ENCODE peak calls at places on chromosomes 12 and 14, in seven cellular contexts. P is keratinocyte; S is PC-3; O is psoas muscle; N is naive thymus-derived CD4-positive, alpha-beta T cell; L is astrocyte; A is HCT116. C is an unnamed sample.

GRCh38 chr12:11431486-11431885 is 36.1 kb upstream of the PRB2 start:
- DNase-seq in P (no peak), S (no peak), O (no peak), N (no peak), L (no peak), A (no peak), C (no peak)

GRCh38 chr14:50103558-50103957 is 12.8 kb downstream of the VCPKMT start:
- DNase-seq in P (no peak), S (no peak), O (no peak), N (no peak), L (no peak), A (no peak), C (no peak)

GRCh38 chr14:41374092-41374491 is 232.6 kb upstream of the LRFN5 start:
- DNase-seq in P (no peak), S (no peak), O (no peak), N (no peak), L (no peak), A (no peak), C (no peak)

GRCh38 chr12:6699989-6700645 is 498 bp downstream of the PIANP start:
- DNase-seq in P (no peak), S (no peak), O (no peak), N (peak; percentile 28), L (no peak), A (no peak), C (no peak)

GRCh38 chr14:56805201-56805991 is 4.9 kb downstream of the OTX2 start:
- DNase-seq in P (no peak), S (no peak), O (no peak), N (no peak), L (no peak), A (no peak), C (no peak)

GRCh38 chr14:73753887-73754880 is 40.0 kb upstream of the PNMA1 start:
- DNase-seq in P (no peak), S (peak; percentile 56), O (no peak), N (peak; percentile 45), L (no peak), A (no peak), C (no peak)

GRCh38 chr12:53205747-53206146 is 1.3 kb downstream of the ITGB7 start:
- DNase-seq in P (no peak), S (peak; percentile 74), O (no peak), N (no peak), L (peak; percentile 82), A (no peak), C (no peak)

GRCh38 chr14:92482621-92483319 is 30.8 kb upstream of the RIN3 start:
- DNase-seq in P (no peak), S (no peak), O (no peak), N (no peak), L (no peak), A (no peak), C (no peak)

GRCh38 chr12:106409898-106410297 is 52.4 kb downstream of the POLR3B start:
- DNase-seq in P (no peak), S (no peak), O (no peak), N (no peak), L (peak; percentile 56), A (no peak), C (no peak)

GRCh38 chr12:110537605-110538409 is 35.7 kb downstream of the RAD9B start:
- DNase-seq in P (no peak), S (no peak), O (peak; percentile 68), N (no peak), L (peak; percentile 76), A (no peak), C (peak; percentile 65)

GRCh38 chr14:102893452-102893851 is 29.0 kb upstream of the AMN start:
- DNase-seq in P (no peak), S (no peak), O (peak; percentile 62), N (no peak), L (peak; percentile 90), A (no peak), C (no peak)

GRCh38 chr14:94455928-94456327 is 3.3 kb upstream of the SERPINA11 start:
- DNase-seq in P (no peak), S (no peak), O (no peak), N (no peak), L (no peak), A (no peak), C (no peak)

GRCh38 chr12:19263666-19264065 is 134.1 kb downstream of the PLEKHA5 start:
- DNase-seq in P (no peak), S (no peak), O (no peak), N (no peak), L (no peak), A (no peak), C (no peak)

GRCh38 chr12:100789146-100789545 is 5.4 kb upstream of the ANO4 start:
- DNase-seq in P (no peak), S (peak; percentile 8), O (no peak), N (no peak), L (peak; percentile 60), A (no peak), C (no peak)

GRCh38 chr14:90239139-90239538 is 17.2 kb upstream of the PSMC1 start:
- DNase-seq in P (no peak), S (no peak), O (no peak), N (no peak), L (peak; percentile 2), A (peak; percentile 7), C (no peak)

GRCh38 chr12:27060740-27061139 is 21.6 kb downstream of the C12orf71 start:
- DNase-seq in P (no peak), S (no peak), O (no peak), N (no peak), L (no peak), A (no peak), C (no peak)

GRCh38 chr12:28586481-28586880 is 396.2 kb downstream of the CCDC91 start:
- DNase-seq in P (no peak), S (no peak), O (no peak), N (no peak), L (no peak), A (no peak), C (no peak)

GRCh38 chr12:88258396-88258795 is 116.3 kb downstream of the TMTC3 start:
- DNase-seq in P (no peak), S (no peak), O (no peak), N (no peak), L (no peak), A (no peak), C (no peak)

GRCh38 chr14:75277796-75278421 is 719 bp upstream of the FOS start:
- DNase-seq in P (no peak), S (no peak), O (no peak), N (no peak), L (no peak), A (no peak), C (no peak)

GRCh38 chr12:9940370-9940769 is 8.2 kb upstream of the CLEC2A start:
- DNase-seq in P (no peak), S (peak; percentile 35), O (no peak), N (no peak), L (no peak), A (no peak), C (no peak)

GRCh38 chr14:22463763-22464173 is 125.3 kb downstream of the DAD1 start:
- DNase-seq in P (no peak), S (no peak), O (no peak), N (no peak), L (no peak), A (no peak), C (no peak)

GRCh38 chr14:42950363-42950762 is 1343.7 kb downstream of the LRFN5 start:
- DNase-seq in P (no peak), S (no peak), O (no peak), N (no peak), L (no peak), A (no peak), C (no peak)

GRCh38 chr12:58967551-58967950 is 47.2 kb upstream of the LRIG3 start:
- DNase-seq in P (no peak), S (no peak), O (no peak), N (no peak), L (peak; percentile 21), A (no peak), C (peak; percentile 3)

DNA sequence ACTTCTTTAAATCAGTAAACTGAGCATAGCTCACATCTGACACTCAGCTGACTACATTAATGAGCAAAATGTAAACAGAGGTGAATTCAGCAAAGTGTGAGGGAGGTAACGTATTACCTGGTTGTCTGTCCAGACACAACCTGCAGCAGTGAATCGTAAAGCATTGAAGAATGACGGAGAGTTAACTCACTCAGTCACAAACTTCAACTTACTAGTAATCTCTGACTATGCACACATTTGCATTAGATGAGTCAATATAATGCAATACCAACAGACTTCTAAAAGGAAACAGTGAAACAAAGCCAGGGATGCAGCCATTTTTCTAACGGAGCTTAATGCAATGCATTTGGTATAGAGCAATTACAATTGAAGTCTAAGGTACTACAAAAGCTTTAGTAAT is 40.0 kb downstream of the STX2 start:
- DNase-seq in P (peak; percentile 30), S (peak; percentile 86), O (no peak), N (no peak), L (no peak), A (no peak), C (peak; percentile 58)
- H3K27ac ChIP-seq in P (peak overlapping the region; percentile 45), S (no peak overlapping the region), O (no peak overlapping the region), N (no peak overlapping the region), L (no peak overlapping the region), A (no peak overlapping the region), C (peak overlapping the region; percentile 64)

GRCh38 chr14:100028990-100029677 is 36.1 kb upstream of the EVL start:
- DNase-seq in P (no peak), S (peak; percentile 21), O (no peak), N (no peak), L (peak; percentile 67), A (no peak), C (no peak)
- H3K27ac ChIP-seq in P (peak overlapping the region; percentile 91), S (no peak overlapping the region), O (no peak overlapping the region), N (no peak overlapping the region), L (peak overlapping the region; percentile 94), A (no peak overlapping the region), C (no peak overlapping the region)

GRCh38 chr12:57196439-57196838 is 20.2 kb upstream of the NXPH4 start:
- DNase-seq in P (no peak), S (no peak), O (no peak), N (no peak), L (no peak), A (no peak), C (no peak)
- H3K27ac ChIP-seq in P (no peak overlapping the region), S (no peak overlapping the region), O (no peak overlapping the region), N (no peak overlapping the region), L (no peak overlapping the region), A (no peak overlapping the region), C (no peak overlapping the region)

GRCh38 chr12:15688202-15688736 is 100.9 kb downstream of the EPS8 start:
- DNase-seq in P (no peak), S (no peak), O (peak; percentile 55), N (no peak), L (no peak), A (peak; percentile 93), C (no peak)
- H3K27ac ChIP-seq in P (no peak overlapping the region), S (no peak overlapping the region), O (no peak overlapping the region), N (no peak overlapping the region), L (peak overlapping the region; percentile 66), A (peak overlapping the region; percentile 79), C (no peak overlapping the region)

GRCh38 chr14:105530446-105531087 is 4.2 kb downstream of the TMEM121 start:
- DNase-seq in P (no peak), S (no peak), O (no peak), N (no peak), L (no peak), A (no peak), C (no peak)
- H3K27ac ChIP-seq in P (no peak overlapping the region), S (no peak overlapping the region), O (no peak overlapping the region), N (no peak overlapping the region), L (no peak overlapping the region), A (no peak overlapping the region), C (no peak overlapping the region)

GRCh38 chr14:104895786-104896642 is 28.7 kb upstream of the PLD4 start:
- DNase-seq in P (no peak), S (no peak), O (peak; percentile 23), N (no peak), L (no peak), A (no peak), C (no peak)
- H3K27ac ChIP-seq in P (no peak overlapping the region), S (no peak overlapping the region), O (no peak overlapping the region), N (no peak overlapping the region), L (no peak overlapping the region), A (no peak overlapping the region), C (no peak overlapping the region)